ENCODE peak calls at places on chromosome 3, in four cellular contexts. M is K562, L is NCI-H1092 treated with DMSO at 0.1 percent for 48 hours, S is posterior cingulate gyrus. F is an unnamed sample.

GRCh38 chr3:142180761-142181362 is 31.5 kb upstream of the TFDP2 start:
- DNase-seq in M (peak; percentile 60), L (peak; percentile 6), S (peak; percentile 26), F (no peak)

GRCh38 chr3:150237490-150237889 is 170.6 kb upstream of the TSC22D2 start:
- DNase-seq in M (no peak), L (peak; percentile 21), S (no peak), F (no peak)

GRCh38 chr3:194987571-194988494 is 283.1 kb downstream of the XXYLT1 start:
- DNase-seq in M (no peak), L (no peak), S (no peak), F (no peak)

GRCh38 chr3:43095370-43095769 is 10.5 kb downstream of the POMGNT2 start:
- DNase-seq in M (no peak), L (no peak), S (no peak), F (no peak)

GRCh38 chr3:9347887-9348286 is 15.0 kb upstream of the THUMPD3 start:
- DNase-seq in M (no peak), L (no peak), S (no peak), F (no peak)

GRCh38 chr3:197292083-197293042 is 6.0 kb downstream of the DLG1 start:
- DNase-seq in M (no peak), L (no peak), S (no peak), F (no peak)

GRCh38 chr3:111999924-112000835 is 1.5 kb downstream of the TAGLN3 start:
- DNase-seq in M (no peak), L (peak; percentile 63), S (no peak), F (no peak)

GRCh38 chr3:196639517-196640500 is at the start of gene NRROS:
- DNase-seq in M (peak; percentile 82), L (peak; percentile 45), S (no peak), F (no peak)

GRCh38 chr3:33942483-33943150 is 144.2 kb downstream of the PDCD6IP start:
- DNase-seq in M (peak; percentile 45), L (no peak), S (no peak), F (no peak)

F was measured in NCI-H524 treated with DMSO at 0.1 percent for 48 hours.